ENCODE peak calls at places on chromosomes 1 and 21, in seven cellular contexts. One of them, this sample, is unnamed.

GRCh38 chr1:198499588-198499987 is 40.9 kb downstream of the ATP6V1G3 start:
- DNase-seq in lower leg skin: no peak
- DNase-seq in body of pancreas: no peak
- DNase-seq in ovary: no peak
- DNase-seq in upper lobe of left lung: no peak
- DNase-seq in adrenal gland: no peak
- DNase-seq in stomach: no peak
- DNase-seq in this sample: no peak

GRCh38 chr21:26409735-26410134 is 163.4 kb downstream of the CYYR1 start:
- DNase-seq in lower leg skin: no peak
- DNase-seq in body of pancreas: no peak
- DNase-seq in ovary: no peak
- DNase-seq in upper lobe of left lung: no peak
- DNase-seq in adrenal gland: no peak
- DNase-seq in stomach: no peak
- DNase-seq in this sample: no peak

GRCh38 chr1:45820173-45820572 is 16.8 kb downstream of the MAST2 start:
- DNase-seq in lower leg skin: no peak
- DNase-seq in body of pancreas: no peak
- DNase-seq in ovary: no peak
- DNase-seq in upper lobe of left lung: no peak
- DNase-seq in adrenal gland: no peak
- DNase-seq in stomach: no peak
- DNase-seq in this sample: no peak

GRCh38 chr1:198449727-198450433 is 90.6 kb downstream of the ATP6V1G3 start:
- DNase-seq in lower leg skin: no peak
- DNase-seq in body of pancreas: no peak
- DNase-seq in ovary: no peak
- DNase-seq in upper lobe of left lung: no peak
- DNase-seq in adrenal gland: no peak
- DNase-seq in stomach: no peak
- DNase-seq in this sample: no peak

GRCh38 chr1:243343970-243344749 is 88.3 kb downstream of the SDCCAG8 start:
- DNase-seq in lower leg skin: no peak
- DNase-seq in body of pancreas: no peak
- DNase-seq in ovary: no peak
- DNase-seq in upper lobe of left lung: no peak
- DNase-seq in adrenal gland: no peak
- DNase-seq in stomach: no peak
- DNase-seq in this sample: no peak

GRCh38 chr1:234218078-234218477 is 155.2 kb upstream of the COA6 start:
- DNase-seq in lower leg skin: no peak
- DNase-seq in body of pancreas: no peak
- DNase-seq in ovary: no peak
- DNase-seq in upper lobe of left lung: no peak
- DNase-seq in adrenal gland: no peak
- DNase-seq in stomach: no peak
- DNase-seq in this sample: no peak

GRCh38 chr1:232628335-232629214 is 1.4 kb downstream of the SIPA1L2 start:
- DNase-seq in lower leg skin: no peak
- DNase-seq in body of pancreas: no peak
- DNase-seq in ovary: no peak
- DNase-seq in upper lobe of left lung: no peak
- DNase-seq in adrenal gland: no peak
- DNase-seq in stomach: no peak
- DNase-seq in this sample: no peak

GRCh38 chr1:92329356-92330129 is 30.7 kb downstream of the RPAP2 start:
- DNase-seq in lower leg skin: no peak
- DNase-seq in body of pancreas: no peak
- DNase-seq in ovary: no peak
- DNase-seq in upper lobe of left lung: no peak
- DNase-seq in adrenal gland: no peak
- DNase-seq in stomach: no peak
- DNase-seq in this sample: no peak

GRCh38 chr1:77514871-77515776 is 167.3 kb downstream of the ZZZ3 start:
- DNase-seq in lower leg skin: no peak
- DNase-seq in body of pancreas: no peak
- DNase-seq in ovary: peak; percentile 44
- DNase-seq in upper lobe of left lung: no peak
- DNase-seq in adrenal gland: peak; percentile 41
- DNase-seq in stomach: no peak
- DNase-seq in this sample: no peak

GRCh38 chr1:154863702-154864174 is 6.3 kb downstream of the KCNN3 start:
- DNase-seq in lower leg skin: no peak
- DNase-seq in body of pancreas: no peak
- DNase-seq in ovary: no peak
- DNase-seq in upper lobe of left lung: no peak
- DNase-seq in adrenal gland: peak; percentile 35
- DNase-seq in stomach: peak; percentile 57
- DNase-seq in this sample: no peak
- TF ChIP-seq POLR2A in lower leg skin: no peak
- TF ChIP-seq POLR2A in body of pancreas: no peak
- TF ChIP-seq POLR2A in ovary: no peak
- TF ChIP-seq POLR2A in upper lobe of left lung: no peak
- TF ChIP-seq POLR2A in adrenal gland: no peak
- TF ChIP-seq POLR2A in stomach: no peak
- TF ChIP-seq POLR2A in this sample: no peak

DNA sequence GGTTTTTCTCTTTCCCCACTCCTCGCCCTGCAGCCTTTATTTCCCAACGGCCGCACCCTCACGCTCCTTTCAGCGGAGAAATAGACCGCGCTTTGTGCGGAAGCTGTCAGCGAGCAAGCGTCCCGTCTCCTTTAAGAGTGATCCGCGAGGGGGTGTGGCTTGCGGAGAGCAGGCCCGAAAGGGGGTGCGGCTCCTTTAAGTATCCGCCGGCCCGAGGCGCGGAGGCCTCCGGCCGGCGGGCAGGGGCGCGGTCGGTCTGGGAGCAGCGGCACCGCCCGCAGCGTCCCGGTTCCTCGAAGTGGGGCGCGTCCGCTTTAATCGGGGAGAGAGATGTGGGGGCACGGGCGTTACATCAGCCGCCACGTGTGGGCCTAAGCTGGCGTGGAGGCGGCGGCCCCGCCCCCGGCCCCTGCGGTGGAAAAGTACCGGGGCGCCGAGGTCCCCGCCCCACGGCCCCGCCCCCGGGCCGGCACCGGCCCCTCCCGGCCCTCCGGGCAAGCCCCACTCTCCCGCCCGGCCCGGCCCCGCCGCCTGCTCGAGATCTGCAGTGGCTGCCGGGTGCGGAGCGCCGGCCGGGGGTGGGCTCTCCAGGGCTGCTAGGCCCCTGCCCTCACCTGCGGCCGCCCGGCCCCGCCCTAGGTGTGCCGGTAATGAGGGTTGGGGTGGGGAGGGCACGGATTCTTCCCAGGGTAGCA is 1.2 kb downstream of the SLC6A9 start:
- DNase-seq in lower leg skin: peak; percentile 96
- DNase-seq in body of pancreas: peak; percentile 94
- DNase-seq in ovary: peak; percentile 76
- DNase-seq in upper lobe of left lung: peak; percentile 94
- DNase-seq in adrenal gland: peak; percentile 94
- DNase-seq in stomach: peak; percentile 93
- DNase-seq in this sample: no peak
- TF ChIP-seq POLR2A in lower leg skin: no peak
- TF ChIP-seq POLR2A in body of pancreas: peak; percentile 47
- TF ChIP-seq POLR2A in ovary: no peak
- TF ChIP-seq POLR2A in upper lobe of left lung: peak; percentile 59
- TF ChIP-seq POLR2A in adrenal gland: peak; percentile 17
- TF ChIP-seq POLR2A in stomach: no peak
- TF ChIP-seq POLR2A in this sample: peak; percentile 45

GRCh38 chr1:39733161-39733560 is 5.5 kb upstream of the PPIE start:
- DNase-seq in lower leg skin: no peak
- DNase-seq in body of pancreas: peak; percentile 97
- DNase-seq in ovary: no peak
- DNase-seq in upper lobe of left lung: no peak
- DNase-seq in adrenal gland: no peak
- DNase-seq in stomach: no peak
- DNase-seq in this sample: peak; percentile 40
- TF ChIP-seq POLR2A in lower leg skin: no peak
- TF ChIP-seq POLR2A in body of pancreas: peak; percentile 64
- TF ChIP-seq POLR2A in ovary: no peak
- TF ChIP-seq POLR2A in upper lobe of left lung: no peak
- TF ChIP-seq POLR2A in adrenal gland: no peak
- TF ChIP-seq POLR2A in stomach: no peak
- TF ChIP-seq POLR2A in this sample: no peak

DNA sequence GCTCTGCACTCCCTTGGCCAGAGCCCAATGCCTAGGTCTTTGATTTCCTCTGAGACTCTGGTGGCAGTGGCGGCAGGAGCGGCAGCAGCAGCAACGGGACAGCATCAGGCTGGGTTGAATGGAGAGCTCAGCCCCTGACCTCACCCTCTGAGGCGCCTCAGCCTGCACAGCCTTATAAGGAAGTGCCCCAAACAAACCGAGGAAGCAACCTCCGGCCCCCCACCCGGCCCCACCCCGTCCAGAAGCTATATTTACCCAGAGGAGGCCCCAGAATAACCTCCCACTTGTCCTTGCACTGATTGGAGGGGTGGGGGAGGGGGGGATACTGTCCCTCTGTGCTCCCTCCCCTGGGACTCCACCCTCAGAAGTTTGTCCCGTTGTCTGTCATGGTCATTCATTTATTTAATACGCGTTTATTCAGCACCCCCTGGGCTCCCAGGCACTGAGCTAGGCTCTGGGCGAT is 12.2 kb downstream of the NES start:
- DNase-seq in lower leg skin: no peak
- DNase-seq in body of pancreas: peak; percentile 18
- DNase-seq in ovary: no peak
- DNase-seq in upper lobe of left lung: peak; percentile 53
- DNase-seq in adrenal gland: peak; percentile 58
- DNase-seq in stomach: no peak
- DNase-seq in this sample: no peak
- TF ChIP-seq POLR2A in lower leg skin: no peak
- TF ChIP-seq POLR2A in body of pancreas: no peak
- TF ChIP-seq POLR2A in ovary: no peak
- TF ChIP-seq POLR2A in upper lobe of left lung: peak; percentile 27
- TF ChIP-seq POLR2A in adrenal gland: no peak
- TF ChIP-seq POLR2A in stomach: no peak
- TF ChIP-seq POLR2A in this sample: no peak

GRCh38 chr1:20486457-20487235 is 636 bp upstream of the CAMK2N1 start:
- DNase-seq in lower leg skin: peak; percentile 91
- DNase-seq in body of pancreas: peak; percentile 63
- DNase-seq in ovary: peak; percentile 92
- DNase-seq in upper lobe of left lung: no peak
- DNase-seq in adrenal gland: peak; percentile 90
- DNase-seq in stomach: peak; percentile 53
- DNase-seq in this sample: no peak

GRCh38 chr1:20487236-20487590 is 1.2 kb upstream of the CAMK2N1 start:
- DNase-seq in lower leg skin: no peak
- DNase-seq in body of pancreas: no peak
- DNase-seq in ovary: no peak
- DNase-seq in upper lobe of left lung: no peak
- DNase-seq in adrenal gland: no peak
- DNase-seq in stomach: no peak
- DNase-seq in this sample: no peak

GRCh38 chr1:20483833-20484525 is 2.0 kb downstream of the CAMK2N1 start:
- DNase-seq in lower leg skin: no peak
- DNase-seq in body of pancreas: no peak
- DNase-seq in ovary: peak; percentile 32
- DNase-seq in upper lobe of left lung: no peak
- DNase-seq in adrenal gland: peak; percentile 39
- DNase-seq in stomach: no peak
- DNase-seq in this sample: no peak

GRCh38 chr1:20484526-20485462 is 1.2 kb downstream of the CAMK2N1 start:
- DNase-seq in lower leg skin: no peak
- DNase-seq in body of pancreas: no peak
- DNase-seq in ovary: peak; percentile 39
- DNase-seq in upper lobe of left lung: no peak
- DNase-seq in adrenal gland: peak; percentile 36
- DNase-seq in stomach: no peak
- DNase-seq in this sample: no peak

DNA sequence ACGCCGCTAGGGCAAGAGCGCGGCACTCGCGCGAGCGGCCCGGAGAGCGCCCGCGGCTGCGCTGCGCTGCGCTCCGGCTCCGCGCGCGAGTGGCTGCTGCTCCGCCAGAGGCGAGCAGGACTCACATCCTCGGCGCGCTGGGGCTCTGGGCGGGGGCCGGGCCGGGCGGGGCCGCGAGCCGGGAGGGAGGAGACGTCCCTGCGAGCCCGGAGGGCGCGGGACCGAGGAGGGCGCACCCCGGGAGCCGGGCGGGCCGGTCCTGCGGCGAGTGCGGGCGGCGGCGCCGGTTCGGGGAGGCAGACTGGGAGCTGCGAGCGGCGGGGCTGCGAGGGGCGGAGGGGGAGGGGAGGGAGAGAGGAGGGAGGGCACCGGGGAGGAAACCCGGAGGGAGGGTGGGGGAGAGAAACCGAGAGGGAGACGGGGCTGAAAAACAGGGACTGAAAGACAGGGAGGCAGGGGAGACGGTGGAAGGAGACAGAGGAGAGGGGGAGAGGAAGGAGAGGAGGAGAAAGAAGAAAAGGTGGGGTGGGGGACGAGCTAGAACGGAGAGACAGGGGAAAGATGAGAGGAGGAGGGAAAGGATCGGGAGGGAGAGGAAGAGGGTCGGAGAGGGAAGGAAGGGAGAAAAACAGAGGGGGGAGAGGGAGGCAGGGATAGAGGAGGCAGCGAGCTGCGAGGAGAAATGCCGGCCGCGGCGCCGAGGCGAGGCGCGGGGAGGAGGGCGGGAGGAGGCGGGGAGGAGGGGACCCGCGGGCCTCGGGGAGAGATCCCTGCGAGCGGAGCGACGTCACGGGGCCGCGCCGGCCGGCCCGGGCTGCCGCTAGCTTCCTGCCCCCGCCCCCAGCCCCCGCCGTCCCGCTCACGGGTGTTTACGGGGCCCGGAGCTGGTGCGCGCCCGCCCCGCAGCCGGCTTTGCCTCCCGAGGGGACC is at the start of gene CAMK2N1:
- DNase-seq in lower leg skin: peak; percentile 93
- DNase-seq in body of pancreas: peak; percentile 48
- DNase-seq in ovary: peak; percentile 83
- DNase-seq in upper lobe of left lung: no peak
- DNase-seq in adrenal gland: peak; percentile 80
- DNase-seq in stomach: peak; percentile 64
- DNase-seq in this sample: no peak
- TF ChIP-seq POLR2A in lower leg skin: no peak
- TF ChIP-seq POLR2A in body of pancreas: peak; percentile 53
- TF ChIP-seq POLR2A in ovary: peak; percentile 21
- TF ChIP-seq POLR2A in upper lobe of left lung: no peak
- TF ChIP-seq POLR2A in adrenal gland: peak; percentile 67
- TF ChIP-seq POLR2A in stomach: no peak
- TF ChIP-seq POLR2A in this sample: no peak

DNA sequence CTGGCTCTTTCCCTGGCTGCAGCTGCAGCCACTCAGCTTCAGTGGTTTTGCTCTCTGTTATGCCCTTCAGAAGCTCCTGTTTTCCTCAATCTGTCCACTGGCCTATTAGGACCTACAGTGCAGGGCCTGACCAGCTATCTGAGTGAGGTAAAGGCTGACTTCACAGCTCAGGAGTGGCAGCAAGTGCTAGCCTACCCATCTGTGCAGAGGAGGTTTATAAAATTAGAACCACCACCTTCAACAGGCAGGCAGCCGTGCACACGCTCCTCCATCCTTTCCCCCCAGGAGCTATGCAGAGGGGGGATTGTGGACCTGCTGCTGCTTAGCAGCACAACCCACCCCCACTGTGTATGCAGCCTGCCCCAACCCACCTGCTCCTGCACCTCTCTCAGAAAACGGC is 8.3 kb downstream of the ADAR start:
- DNase-seq in lower leg skin: peak; percentile 43
- DNase-seq in body of pancreas: no peak
- DNase-seq in ovary: no peak
- DNase-seq in upper lobe of left lung: no peak
- DNase-seq in adrenal gland: peak; percentile 29
- DNase-seq in stomach: no peak
- DNase-seq in this sample: no peak
- TF ChIP-seq POLR2A in lower leg skin: no peak
- TF ChIP-seq POLR2A in body of pancreas: no peak
- TF ChIP-seq POLR2A in ovary: no peak
- TF ChIP-seq POLR2A in upper lobe of left lung: no peak
- TF ChIP-seq POLR2A in adrenal gland: no peak
- TF ChIP-seq POLR2A in stomach: no peak
- TF ChIP-seq POLR2A in this sample: no peak